ENCODE peak calls at places on chromosome 15, in six cellular contexts. A is neuronal stem cell, B is IMR-90, H is H1, D is mesenchymal stem cell, E is trophoblast cell. V is an unnamed sample.

GRCh38 chr15:89767411-89767915 is 8.7 kb upstream of the MESP2 start:
- DNase-seq in E (no peak), D (no peak), B (no peak), H (no peak), A (no peak), V (no peak)

GRCh38 chr15:50238263-50238662 is 27.3 kb downstream of the HDC start:
- DNase-seq in A (no peak), B (no peak), H (no peak), E (no peak), D (no peak), V (no peak)

GRCh38 chr15:67145307-67145610 is 79.9 kb downstream of the SMAD3 start:
- DNase-seq in D (no peak), A (no peak), B (no peak), H (no peak), E (no peak), V (no peak)

GRCh38 chr15:31238906-31239305 is 87.7 kb upstream of the KLF13 start:
- DNase-seq in D (no peak), H (no peak), B (no peak), A (no peak), E (no peak), V (no peak)

GRCh38 chr15:70604671-70605070 is 158.7 kb downstream of the UACA start:
- DNase-seq in H (no peak), A (no peak), B (peak; percentile 37), E (no peak), D (no peak), V (peak; percentile 53)

GRCh38 chr15:50227076-50227475 is 38.5 kb downstream of the HDC start:
- DNase-seq in A (no peak), E (no peak), H (no peak), D (peak; percentile 29), B (peak; percentile 88), V (no peak)

GRCh38 chr15:51846463-51847230 is 17.2 kb downstream of the TMOD3 start:
- DNase-seq in E (no peak), D (peak; percentile 80), A (no peak), B (peak; percentile 62), H (no peak), V (no peak)

GRCh38 chr15:56468271-56468912 is 3.5 kb upstream of the MNS1 start:
- DNase-seq in A (no peak), B (peak; percentile 9), E (no peak), H (no peak), D (peak; percentile 40), V (peak; percentile 23)

GRCh38 chr15:26157081-26157480 is 294.0 kb upstream of the ATP10A start:
- DNase-seq in B (no peak), D (no peak), A (no peak), H (no peak), E (no peak), V (no peak)

GRCh38 chr15:73908030-73908821 is 18.0 kb upstream of the LOXL1 start:
- DNase-seq in A (peak; percentile 70), E (peak; percentile 75), B (peak; percentile 64), D (peak; percentile 72), H (no peak), V (peak; percentile 77)

GRCh38 chr15:68526269-68526668 is 52.5 kb upstream of the CORO2B start:
- DNase-seq in B (peak; percentile 72), E (no peak), H (no peak), A (no peak), D (no peak), V (no peak)

GRCh38 chr15:57785959-57786358 is 79.4 kb downstream of the POLR2M start:
- DNase-seq in E (no peak), H (no peak), A (no peak), B (no peak), D (no peak), V (no peak)

GRCh38 chr15:39077998-39078397 is 502.9 kb upstream of the THBS1 start:
- DNase-seq in D (no peak), H (no peak), A (no peak), B (no peak), E (no peak), V (no peak)

GRCh38 chr15:56815247-56815646 is 81.9 kb upstream of the ZNF280D start:
- DNase-seq in A (no peak), D (no peak), H (no peak), E (no peak), B (no peak), V (no peak)

GRCh38 chr15:98682992-98683701 is 34.8 kb downstream of the IGF1R start:
- DNase-seq in E (no peak), D (peak; percentile 73), H (no peak), A (no peak), B (peak; percentile 40), V (no peak)

GRCh38 chr15:98684441-98684840 is 36.1 kb downstream of the IGF1R start:
- DNase-seq in E (no peak), A (no peak), H (no peak), D (peak; percentile 71), B (peak; percentile 78), V (no peak)

GRCh38 chr15:98678484-98678883 is 30.1 kb downstream of the IGF1R start:
- DNase-seq in H (no peak), D (no peak), B (no peak), A (no peak), E (no peak), V (no peak)

GRCh38 chr15:98683821-98684220 is 35.5 kb downstream of the IGF1R start:
- DNase-seq in E (no peak), A (no peak), B (no peak), H (no peak), D (peak; percentile 19), V (no peak)

DNA sequence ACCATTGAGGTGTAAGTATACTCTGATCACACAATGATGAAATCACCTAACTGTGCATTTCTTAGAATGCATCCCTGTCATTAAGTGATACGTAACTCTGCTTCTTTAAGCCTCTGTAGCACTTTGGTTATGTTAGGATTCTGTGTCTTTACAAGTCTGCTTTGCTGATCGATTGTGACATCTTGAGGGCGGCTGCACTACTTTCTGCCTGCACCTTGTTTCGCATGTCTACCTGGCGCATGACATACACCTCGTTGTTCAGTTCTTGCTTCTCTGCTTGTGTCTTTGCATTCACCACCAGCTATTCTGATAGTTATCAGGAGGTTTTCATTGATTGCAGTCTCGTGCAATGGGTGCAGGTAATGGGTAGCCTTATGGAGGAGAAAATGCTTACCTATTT is 32.7 kb downstream of the IGF1R start:
- DNase-seq in D (no peak), E (no peak), A (no peak), H (no peak), B (no peak), V (no peak)
- H3K23ac ChIP-seq in D (no peak overlapping the region), E (no peak overlapping the region), A (no peak overlapping the region), H (no peak overlapping the region), B (no peak overlapping the region), V (no peak overlapping the region)

GRCh38 chr15:63699391-63699790 is 102.2 kb downstream of the FBXL22 start:
- DNase-seq in B (no peak), A (no peak), D (no peak), E (no peak), H (no peak), V (no peak)

GRCh38 chr15:63698731-63699130 is 101.5 kb downstream of the FBXL22 start:
- DNase-seq in B (no peak), D (no peak), A (no peak), H (no peak), E (no peak), V (no peak)

GRCh38 chr15:63694184-63694583 is 97.0 kb downstream of the FBXL22 start:
- DNase-seq in D (no peak), E (no peak), H (no peak), A (no peak), B (no peak), V (no peak)
- H3K36me3 ChIP-seq in D (peaks cover 88% of the 10 kb centered on the region), E (peaks cover 29% of the 10 kb centered on the region), H (peaks cover 9% of the 10 kb centered on the region), A (peaks cover 5% of the 10 kb centered on the region), B (peaks cover 27% of the 10 kb centered on the region), V (no peaks in the 10 kb centered on the region)

GRCh38 chr15:24848050-24848449 is 106.7 kb upstream of the SNRPN start:
- DNase-seq in D (peak; percentile 66), H (no peak), B (peak; percentile 57), A (no peak), E (no peak), V (peak; percentile 78)
- H2BK120ac ChIP-seq in D (no peak overlapping the region), H (no peak overlapping the region), B (no peak overlapping the region), A (no peak overlapping the region), E (no peak overlapping the region), V (no peak overlapping the region)

GRCh38 chr15:76448755-76449154 is 112.2 kb downstream of the ISL2 start:
- DNase-seq in H (no peak), A (no peak), D (no peak), E (no peak), B (no peak), V (no peak)
- H3K23ac ChIP-seq in H (no peak overlapping the region), A (no peak overlapping the region), D (no peak overlapping the region), E (no peak overlapping the region), B (no peak overlapping the region), V (no peak overlapping the region)

DNA sequence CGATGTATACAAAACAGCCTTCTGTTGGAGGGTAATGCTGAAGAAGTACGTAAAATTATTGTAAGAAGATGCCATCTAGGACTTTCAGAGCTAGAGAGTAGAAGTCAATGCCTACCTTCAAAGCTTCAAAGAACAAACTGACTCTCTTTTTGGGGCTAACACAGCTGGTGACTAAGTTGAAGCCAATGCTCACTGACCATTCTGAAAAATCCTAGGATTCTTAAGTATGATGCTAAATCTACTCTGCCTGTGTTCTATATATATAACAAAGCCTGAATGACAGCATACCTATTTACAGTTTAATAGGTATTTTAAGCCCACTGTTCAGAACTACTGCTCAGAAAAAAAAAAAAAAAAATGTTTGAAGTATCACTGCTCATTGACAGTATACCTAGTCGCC is 18.9 kb downstream of the ADPGK start:
- DNase-seq in H (no peak), E (no peak), B (peak; percentile 15), D (no peak), A (no peak), V (no peak)
- H3K36me3 ChIP-seq in H (no peaks in the 10 kb centered on the region), E (peaks cover 19% of the 10 kb centered on the region), B (peaks cover 24% of the 10 kb centered on the region), D (peaks cover 87% of the 10 kb centered on the region), A (peaks cover 8% of the 10 kb centered on the region), V (no peaks in the 10 kb centered on the region)

GRCh38 chr15:59372352-59373211 is at the start of gene MYO1E:
- DNase-seq in D (peak; percentile 98), E (peak; percentile 96), A (peak; percentile 90), B (peak; percentile 97), H (peak; percentile 92), V (peak; percentile 99)
- H2BK120ac ChIP-seq in D (peak within 1 kb of the TSS; percentile 65), E (peak within 1 kb of the TSS; percentile 50), A (peak within 1 kb of the TSS; percentile 87), B (peak within 1 kb of the TSS; percentile 94), H (no peak within 1 kb of the TSS), V (no peak within 1 kb of the TSS)

DNA sequence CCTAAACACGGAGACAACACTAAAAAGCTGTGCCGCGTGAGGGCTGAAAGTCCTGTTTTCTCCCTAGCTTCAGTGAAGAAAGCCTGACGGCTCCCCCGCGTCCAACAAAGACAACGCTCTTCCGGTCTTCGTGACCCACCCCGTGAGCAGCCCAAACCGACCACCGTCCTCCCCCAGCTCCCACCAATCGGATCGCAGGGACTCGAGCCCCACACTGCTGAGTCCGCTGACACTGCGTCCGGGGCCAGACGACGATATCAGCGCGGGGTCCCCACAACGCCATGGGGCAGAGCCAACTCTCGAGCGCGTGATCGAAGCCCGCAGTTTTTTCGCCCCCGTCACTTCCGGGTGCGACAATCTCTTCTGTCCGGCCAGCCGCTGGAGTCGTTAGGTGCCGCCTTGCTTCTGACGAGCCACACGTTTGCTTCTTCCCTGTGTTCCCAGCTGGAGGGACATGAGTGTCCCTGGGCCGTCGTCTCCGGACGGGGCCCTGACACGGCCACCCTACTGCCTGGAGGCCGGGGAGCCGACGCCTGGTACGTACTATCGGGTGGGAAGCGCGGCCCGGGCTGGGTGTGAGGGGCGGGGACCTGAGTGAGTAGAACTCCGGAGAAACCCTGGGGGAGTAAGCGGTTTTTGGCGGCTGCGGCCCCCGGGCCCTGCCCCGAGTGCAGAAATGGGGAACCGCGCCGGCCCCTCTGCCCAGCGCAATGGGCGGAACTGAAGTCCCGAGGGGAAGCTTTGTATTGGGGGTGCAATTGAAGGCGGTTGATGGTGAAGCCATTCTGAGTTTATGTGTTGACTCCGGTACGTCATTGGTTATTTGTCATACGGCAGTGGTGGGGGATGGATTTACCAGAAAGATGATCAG is at the start of gene BLOC1S6:
- DNase-seq in D (peak; percentile 96), E (peak; percentile 90), B (peak; percentile 90), A (peak; percentile 92), H (peak; percentile 84), V (peak; percentile 97)
- H3K23ac ChIP-seq in D (no peak within 1 kb of the TSS), E (no peak within 1 kb of the TSS), B (peak within 1 kb of the TSS; percentile 97), A (peak within 1 kb of the TSS; percentile 95), H (no peak within 1 kb of the TSS), V (peak within 1 kb of the TSS; percentile 73)

V was measured in mesendoderm.